ENCODE peak calls at places on chromosomes 16 and 17, in six cellular contexts. One of them, this sample, is unnamed.

GRCh38 chr16:88700636-88701482 is 5.3 kb downstream of the RNF166 start:
- DNase-seq in H1: no peak
- DNase-seq in GM12878: peak
- DNase-seq in HepG2: peak
- DNase-seq in K562: peak
- DNase-seq in WTC11: no peak
- DNase-seq in this sample: no peak

GRCh38 chr16:72645526-72645925 is 402.4 kb downstream of the ZFHX3 start:
- DNase-seq in HepG2: no peak
- DNase-seq in H1: no peak
- DNase-seq in WTC11: no peak
- DNase-seq in K562: no peak
- DNase-seq in GM12878: no peak
- DNase-seq in this sample: no peak

GRCh38 chr17:55224746-55225145 is 40.0 kb upstream of the HLF start:
- DNase-seq in GM12878: no peak
- DNase-seq in K562: no peak
- DNase-seq in H1: no peak
- DNase-seq in HepG2: no peak
- DNase-seq in WTC11: no peak
- DNase-seq in this sample: no peak

GRCh38 chr16:11797957-11798299 is 870 bp upstream of the ZC3H7A start:
- DNase-seq in WTC11: no peak
- DNase-seq in H1: no peak
- DNase-seq in GM12878: no peak
- DNase-seq in K562: no peak
- DNase-seq in HepG2: no peak
- DNase-seq in this sample: no peak

GRCh38 chr16:2955438-2955778 is 8.7 kb upstream of the KREMEN2 start:
- DNase-seq in GM12878: no peak
- DNase-seq in H1: no peak
- DNase-seq in HepG2: no peak
- DNase-seq in WTC11: no peak
- DNase-seq in K562: no peak
- DNase-seq in this sample: no peak

GRCh38 chr16:89693931-89694783 is 7.3 kb downstream of the SPATA2L start:
- DNase-seq in H1: no peak
- DNase-seq in GM12878: no peak
- DNase-seq in K562: no peak
- DNase-seq in WTC11: no peak
- DNase-seq in HepG2: peak
- DNase-seq in this sample: no peak

GRCh38 chr16:3656491-3657468 is 2.3 kb downstream of the DNASE1 start:
- DNase-seq in H1: no peak
- DNase-seq in WTC11: peak
- DNase-seq in GM12878: no peak
- DNase-seq in K562: no peak
- DNase-seq in HepG2: no peak
- DNase-seq in this sample: no peak

GRCh38 chr16:88651276-88651988 is 579 bp upstream of the CYBA start:
- DNase-seq in HepG2: peak
- DNase-seq in WTC11: no peak
- DNase-seq in H1: no peak
- DNase-seq in K562: peak
- DNase-seq in GM12878: peak
- DNase-seq in this sample: peak

GRCh38 chr16:20868890-20869289 is 31.3 kb downstream of the DCUN1D3 start:
- DNase-seq in GM12878: no peak
- DNase-seq in K562: no peak
- DNase-seq in H1: no peak
- DNase-seq in WTC11: no peak
- DNase-seq in HepG2: peak
- DNase-seq in this sample: no peak

GRCh38 chr16:76389126-76389525 is 111.9 kb downstream of the CNTNAP4 start:
- DNase-seq in H1: no peak
- DNase-seq in WTC11: no peak
- DNase-seq in GM12878: no peak
- DNase-seq in HepG2: no peak
- DNase-seq in K562: no peak
- DNase-seq in this sample: no peak

GRCh38 chr17:57444632-57445031 is 188.3 kb downstream of the MSI2 start:
- DNase-seq in GM12878: no peak
- DNase-seq in WTC11: no peak
- DNase-seq in H1: no peak
- DNase-seq in HepG2: no peak
- DNase-seq in K562: no peak
- DNase-seq in this sample: no peak

GRCh38 chr17:2937331-2938003 is 125.9 kb downstream of the OR1D5 start:
- DNase-seq in H1: no peak
- DNase-seq in HepG2: no peak
- DNase-seq in K562: no peak
- DNase-seq in WTC11: no peak
- DNase-seq in GM12878: no peak
- DNase-seq in this sample: no peak

GRCh38 chr16:57480754-57481230 is 5.5 kb downstream of the DOK4 start:
- DNase-seq in H1: no peak
- DNase-seq in K562: no peak
- DNase-seq in WTC11: no peak
- DNase-seq in GM12878: no peak
- DNase-seq in HepG2: no peak
- DNase-seq in this sample: no peak

GRCh38 chr17:45828171-45829133 is 16.2 kb upstream of the SPPL2C start:
- DNase-seq in K562: no peak
- DNase-seq in H1: no peak
- DNase-seq in WTC11: no peak
- DNase-seq in HepG2: no peak
- DNase-seq in GM12878: no peak
- DNase-seq in this sample: no peak

GRCh38 chr17:58641937-58642336 is 49.9 kb downstream of the TEX14 start:
- DNase-seq in H1: no peak
- DNase-seq in GM12878: no peak
- DNase-seq in HepG2: no peak
- DNase-seq in K562: no peak
- DNase-seq in WTC11: no peak
- DNase-seq in this sample: no peak

GRCh38 chr17:44314869-44315661 is 6.7 kb downstream of the RUNDC3A start:
- DNase-seq in H1: peak
- DNase-seq in WTC11: peak
- DNase-seq in HepG2: no peak
- DNase-seq in GM12878: no peak
- DNase-seq in K562: peak
- DNase-seq in this sample: no peak

GRCh38 chr17:35088647-35088910 is 25.1 kb upstream of the RFFL start:
- DNase-seq in H1: peak
- DNase-seq in K562: peak
- DNase-seq in HepG2: no peak
- DNase-seq in WTC11: no peak
- DNase-seq in GM12878: no peak
- DNase-seq in this sample: peak

GRCh38 chr16:22297114-22297870 is at the start of gene POLR3E:
- DNase-seq in GM12878: no peak
- DNase-seq in H1: peak
- DNase-seq in WTC11: peak
- DNase-seq in K562: peak
- DNase-seq in HepG2: peak
- DNase-seq in this sample: peak

GRCh38 chr17:10668771-10669170 is 11.7 kb upstream of the MYH3 start:
- DNase-seq in HepG2: no peak
- DNase-seq in H1: no peak
- DNase-seq in GM12878: no peak
- DNase-seq in WTC11: no peak
- DNase-seq in K562: no peak
- DNase-seq in this sample: no peak

DNA sequence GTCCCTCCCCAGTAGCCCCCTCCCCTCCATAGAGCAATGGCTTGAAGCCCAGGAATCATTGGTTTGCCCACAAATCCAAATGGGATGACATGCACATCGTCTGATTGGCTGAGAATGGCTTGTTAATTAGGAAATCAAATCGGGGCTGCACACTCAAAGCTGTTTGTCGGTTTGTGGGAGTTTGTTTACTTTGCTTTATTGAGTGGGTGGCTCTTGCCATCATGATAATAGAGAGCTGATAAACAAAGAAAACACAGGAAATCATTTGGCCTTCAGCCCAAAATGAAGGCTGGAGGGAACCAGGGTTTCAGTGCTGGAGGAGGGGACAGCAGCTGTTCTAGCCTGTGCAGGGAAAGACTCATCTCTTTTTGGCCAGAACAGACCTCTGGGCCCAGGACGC is 316.2 kb downstream of the CBLN1 start:
- DNase-seq in HepG2: no peak
- DNase-seq in GM12878: no peak
- DNase-seq in H1: no peak
- DNase-seq in K562: no peak
- DNase-seq in WTC11: no peak
- DNase-seq in this sample: no peak
- TF ChIP-seq ATF3 in HepG2: no peak
- TF ChIP-seq ATF3 in GM12878: no peak
- TF ChIP-seq ATF3 in H1: no peak
- TF ChIP-seq ATF3 in K562: no peak
- TF ChIP-seq ATF3 in WTC11: no peak
- TF ChIP-seq ATF3 in this sample: no peak

GRCh38 chr16:69563605-69564580 is 1.9 kb upstream of the NFAT5 start:
- DNase-seq in WTC11: no peak
- DNase-seq in H1: peak
- DNase-seq in K562: no peak
- DNase-seq in GM12878: peak
- DNase-seq in HepG2: peak
- DNase-seq in this sample: no peak

GRCh38 chr16:69566437-69567030 is 768 bp downstream of the NFAT5 start:
- DNase-seq in WTC11: peak
- DNase-seq in HepG2: peak
- DNase-seq in K562: peak
- DNase-seq in GM12878: no peak
- DNase-seq in H1: peak
- DNase-seq in this sample: no peak

GRCh38 chr16:69565611-69566436 is at the start of gene NFAT5:
- DNase-seq in WTC11: peak
- DNase-seq in K562: peak
- DNase-seq in GM12878: no peak
- DNase-seq in HepG2: peak
- DNase-seq in H1: peak
- DNase-seq in this sample: peak

GRCh38 chr16:69567031-69567680 is 1.4 kb downstream of the NFAT5 start:
- DNase-seq in GM12878: no peak
- DNase-seq in H1: no peak
- DNase-seq in WTC11: no peak
- DNase-seq in HepG2: peak
- DNase-seq in K562: no peak
- DNase-seq in this sample: no peak

DNA sequence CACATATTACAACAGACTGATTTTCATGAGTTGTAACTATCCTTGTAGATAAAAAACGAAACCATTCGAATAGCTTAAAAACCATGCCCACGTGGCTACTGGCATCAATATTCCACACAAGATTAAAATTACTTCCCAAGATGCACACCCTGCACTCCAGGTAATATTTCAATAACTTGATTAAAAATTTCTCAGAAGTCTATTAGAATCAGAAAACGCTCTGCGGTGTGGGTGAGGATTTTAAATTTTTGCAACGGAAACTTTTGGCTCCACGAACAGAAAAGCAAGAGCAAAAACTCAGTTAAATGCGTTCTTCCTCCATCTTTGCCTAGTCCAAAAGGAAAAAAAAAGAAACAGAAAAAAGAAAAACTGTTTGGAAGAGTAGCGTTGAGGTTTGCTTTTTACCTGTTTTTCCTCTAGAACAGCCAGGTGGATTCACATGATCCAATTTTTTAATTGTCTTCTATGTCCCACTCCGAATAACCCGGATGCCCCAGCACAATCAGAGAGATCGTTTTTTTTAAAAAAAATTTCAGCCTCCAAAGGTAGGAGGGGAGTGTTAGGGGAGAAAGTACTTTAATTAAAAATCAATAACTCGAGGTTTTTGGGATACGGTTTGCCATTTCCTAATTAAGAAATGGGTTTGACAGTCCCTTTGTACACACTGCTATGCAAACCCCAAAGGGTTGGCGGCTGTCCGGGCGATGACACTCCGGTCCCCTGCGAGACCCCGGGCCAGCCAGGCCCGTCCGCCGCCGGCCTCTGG is 738 bp upstream of the NFAT5 start:
- DNase-seq in H1: no peak
- DNase-seq in K562: no peak
- DNase-seq in WTC11: no peak
- DNase-seq in HepG2: no peak
- DNase-seq in GM12878: no peak
- DNase-seq in this sample: no peak
- TF ChIP-seq ATF3 in H1: no peak
- TF ChIP-seq ATF3 in K562: no peak
- TF ChIP-seq ATF3 in WTC11: no peak
- TF ChIP-seq ATF3 in HepG2: no peak
- TF ChIP-seq ATF3 in GM12878: no peak
- TF ChIP-seq ATF3 in this sample: no peak

DNA sequence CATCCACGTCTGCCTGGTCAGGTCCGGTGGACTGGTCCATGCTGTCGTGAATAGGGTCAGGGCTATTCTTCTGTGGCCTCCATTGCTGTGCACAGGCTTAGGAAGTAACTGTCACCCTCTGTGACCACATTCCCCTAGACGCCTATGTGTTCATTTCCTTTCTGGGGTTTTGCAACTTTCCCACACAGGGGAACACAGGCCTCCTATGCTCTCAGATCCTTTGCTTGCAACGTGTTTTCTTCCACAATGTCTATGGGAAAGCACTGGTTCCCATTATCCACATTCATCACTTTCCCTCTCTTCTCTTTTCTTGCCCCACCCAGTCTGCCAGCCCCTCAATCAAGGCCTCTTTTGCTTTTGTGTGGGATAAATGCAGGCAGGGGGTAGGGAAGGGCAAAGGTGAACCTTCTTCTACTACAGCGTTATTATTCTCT is 43.2 kb upstream of the DNAJA2 start:
- DNase-seq in HepG2: no peak
- DNase-seq in GM12878: peak
- DNase-seq in WTC11: no peak
- DNase-seq in K562: peak
- DNase-seq in H1: no peak
- DNase-seq in this sample: no peak
- TF ChIP-seq ATF3 in HepG2: no peak
- TF ChIP-seq ATF3 in GM12878: no peak
- TF ChIP-seq ATF3 in WTC11: no peak
- TF ChIP-seq ATF3 in K562: no peak
- TF ChIP-seq ATF3 in H1: no peak
- TF ChIP-seq ATF3 in this sample: no peak

DNA sequence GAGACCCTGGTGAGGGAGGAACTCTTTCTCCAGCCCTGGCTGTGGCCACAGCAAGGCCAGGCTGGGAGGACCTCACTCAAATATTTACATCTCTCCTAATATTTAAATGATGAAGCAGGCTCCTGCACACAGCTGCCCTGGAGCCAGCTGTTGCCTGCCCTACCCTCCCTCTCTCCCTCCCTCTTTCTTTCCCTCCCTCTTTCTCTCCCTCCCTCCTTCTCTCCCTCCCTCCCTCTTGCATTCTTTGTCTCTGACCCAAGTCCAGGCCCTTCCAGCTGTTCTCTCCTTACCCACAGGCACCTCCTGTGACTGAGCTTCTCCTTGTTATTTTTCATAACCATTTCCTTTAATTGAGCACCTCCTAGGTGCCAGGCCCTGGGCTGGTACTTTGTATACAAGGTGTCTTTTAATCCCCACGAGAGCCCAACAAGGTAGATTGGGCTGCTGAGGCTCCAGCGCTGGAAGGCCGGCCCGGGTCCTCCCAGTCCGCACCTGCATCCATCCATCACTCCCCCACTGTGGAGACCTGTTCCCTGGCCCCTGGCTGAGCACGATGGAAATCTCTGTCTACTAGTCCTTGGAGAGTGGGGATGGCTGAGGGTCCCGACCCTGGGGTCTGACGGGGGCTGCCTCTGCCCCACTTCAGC is 242.3 kb downstream of the SEC14L1 start:
- DNase-seq in HepG2: no peak
- DNase-seq in GM12878: no peak
- DNase-seq in WTC11: no peak
- DNase-seq in K562: no peak
- DNase-seq in H1: no peak
- DNase-seq in this sample: no peak
- TF ChIP-seq ATF3 in HepG2: no peak
- TF ChIP-seq ATF3 in GM12878: no peak
- TF ChIP-seq ATF3 in WTC11: no peak
- TF ChIP-seq ATF3 in K562: no peak
- TF ChIP-seq ATF3 in H1: no peak
- TF ChIP-seq ATF3 in this sample: no peak

This sample was measured in HCT116.